ENCODE peak calls at places on chromosome X, in ten cellular contexts. S, F, X, V, G, B, J, C, Y and E are unnamed samples.
A peak's percentile ranks its signal among the peaks of the same experiment; 100 is the strongest.

GRCh38 chrX:101390664-101391525 is at the start of gene RPL36A:
- DNase-seq in S (peak; percentile 94), F (peak; percentile 93), X (peak; percentile 82), V (peak; percentile 75), G (peak; percentile 78), B (peak; percentile 92), J (peak; percentile 90), C (peak; percentile 61), Y (peak; percentile 91), E (peak; percentile 86)

GRCh38 chrX:149996515-149996914 is 58.2 kb upstream of the EOLA2 start:
- DNase-seq in S (no peak), F (no peak), X (no peak), V (no peak), G (no peak), B (no peak), J (no peak), C (no peak), Y (no peak), E (no peak)

GRCh38 chrX:25721564-25721963 is 416.6 kb upstream of the MAGEB18 start:
- DNase-seq in S (peak; percentile 2), F (peak; percentile 1), X (no peak), V (no peak), G (no peak), B (peak; percentile 26), J (no peak), C (no peak), Y (peak; percentile 40), E (no peak)

GRCh38 chrX:134171661-134172587 is 65.1 kb upstream of the CCDC160 start:
- DNase-seq in S (peak; percentile 11), F (no peak), X (peak; percentile 58), V (peak; percentile 22), G (peak; percentile 46), B (no peak), J (no peak), C (no peak), Y (peak; percentile 4), E (no peak)

GRCh38 chrX:145620666-145621065 is 197.0 kb upstream of the SLITRK2 start:
- DNase-seq in S (no peak), F (no peak), X (no peak), V (no peak), G (no peak), B (no peak), J (no peak), C (no peak), Y (no peak), E (no peak)

GRCh38 chrX:122004127-122004526 is 956.7 kb downstream of the GLUD2 start:
- DNase-seq in S (no peak), F (no peak), X (no peak), V (no peak), G (no peak), B (no peak), J (no peak), C (no peak), Y (no peak), E (no peak)

GRCh38 chrX:36869457-36869856 is 138.7 kb upstream of the FAM47C start:
- DNase-seq in S (no peak), F (no peak), X (no peak), V (no peak), G (no peak), B (no peak), J (no peak), C (no peak), Y (no peak), E (no peak)

GRCh38 chrX:40097492-40098263 is at the start of gene BCOR:
- DNase-seq in S (peak; percentile 78), F (no peak), X (peak; percentile 80), V (peak; percentile 70), G (peak; percentile 67), B (peak; percentile 64), J (peak; percentile 76), C (peak; percentile 65), Y (peak; percentile 51), E (no peak)

GRCh38 chrX:129706395-129707072 is 32.2 kb upstream of the XPNPEP2 start:
- DNase-seq in S (peak; percentile 6), F (no peak), X (no peak), V (no peak), G (no peak), B (no peak), J (no peak), C (no peak), Y (no peak), E (no peak)

GRCh38 chrX:149467920-149468319 is 37.2 kb downstream of the IDS start:
- DNase-seq in S (no peak), F (no peak), X (no peak), V (no peak), G (no peak), B (no peak), J (no peak), C (no peak), Y (no peak), E (no peak)

GRCh38 chrX:100768679-100769338 is 36.9 kb upstream of the SYTL4 start:
- DNase-seq in S (peak; percentile 67), F (peak; percentile 53), X (peak; percentile 86), V (peak; percentile 69), G (peak; percentile 90), B (peak; percentile 80), J (peak; percentile 69), C (peak; percentile 78), Y (peak; percentile 75), E (no peak)